ENCODE peak calls at places on chromosome 4, in six cellular contexts. T is substantia nigra, S is psoas muscle, M is SK-N-SH, O is upper lobe of right lung, C is GM23248. L is an unnamed sample.

GRCh38 chr4:44120646-44121045 is 328.0 kb downstream of the KCTD8 start:
- DNase-seq in T (no peak), S (no peak), M (no peak), O (no peak), C (no peak), L (no peak)

GRCh38 chr4:112817933-112818921 is 181.3 kb downstream of the LARP7 start:
- DNase-seq in T (peak; percentile 63), S (peak; percentile 68), M (peak; percentile 86), O (peak; percentile 73), C (peak; percentile 96), L (peak; percentile 85)

GRCh38 chr4:80096175-80096850 is 23.3 kb upstream of the ANTXR2 start:
- DNase-seq in T (no peak), S (no peak), M (no peak), O (no peak), C (no peak), L (no peak)

GRCh38 chr4:129218355-129218754 is 122.4 kb downstream of the C4orf33 start:
- DNase-seq in T (peak; percentile 13), S (no peak), M (no peak), O (no peak), C (peak; percentile 14), L (no peak)

GRCh38 chr4:158786155-158786581 is 17.3 kb downstream of the FNIP2 start:
- DNase-seq in T (no peak), S (no peak), M (no peak), O (no peak), C (no peak), L (no peak)

GRCh38 chr4:20347526-20347925 is 95.8 kb downstream of the SLIT2 start:
- DNase-seq in T (no peak), S (no peak), M (no peak), O (no peak), C (no peak), L (no peak)

GRCh38 chr4:20386906-20387305 is 135.2 kb downstream of the SLIT2 start:
- DNase-seq in T (no peak), S (no peak), M (no peak), O (no peak), C (no peak), L (no peak)

GRCh38 chr4:8588196-8588470 is 4.4 kb upstream of the CPZ start:
- DNase-seq in T (no peak), S (no peak), M (no peak), O (no peak), C (no peak), L (no peak)

GRCh38 chr4:88866862-88867550 is 169.4 kb upstream of the NAP1L5 start:
- DNase-seq in T (no peak), S (no peak), M (no peak), O (no peak), C (peak; percentile 61), L (no peak)

GRCh38 chr4:3766791-3767561 is 791 bp downstream of the ADRA2C start:
- DNase-seq in T (no peak), S (no peak), M (peak; percentile 75), O (no peak), C (no peak), L (peak; percentile 82)

GRCh38 chr4:89469930-89470375 is 162.4 kb upstream of the GPRIN3 start:
- DNase-seq in T (no peak), S (no peak), M (no peak), O (no peak), C (peak; percentile 91), L (no peak)

GRCh38 chr4:85823295-85823694 is 348.3 kb downstream of the ARHGAP24 start:
- DNase-seq in T (no peak), S (no peak), M (peak; percentile 36), O (no peak), C (peak; percentile 73), L (no peak)

GRCh38 chr4:156970501-156971167 is 965 bp downstream of the PDGFC start:
- DNase-seq in T (peak; percentile 16), S (peak; percentile 66), M (peak; percentile 68), O (peak; percentile 85), C (peak; percentile 91), L (peak; percentile 82)

GRCh38 chr4:72418458-72418857 is 150.6 kb downstream of the ADAMTS3 start:
- DNase-seq in T (no peak), S (peak; percentile 19), M (peak; percentile 58), O (no peak), C (peak; percentile 66), L (peak; percentile 24)

GRCh38 chr4:58732973-58733372 is 1622.8 kb upstream of the IGFBP7 start:
- DNase-seq in T (no peak), S (no peak), M (peak; percentile 16), O (no peak), C (no peak), L (no peak)

GRCh38 chr4:41670982-41671381 is 77.5 kb downstream of the PHOX2B start:
- DNase-seq in T (no peak), S (no peak), M (no peak), O (no peak), C (no peak), L (no peak)

GRCh38 chr4:128322311-128322710 is 34.7 kb upstream of the PGRMC2 start:
- DNase-seq in T (no peak), S (no peak), M (no peak), O (no peak), C (peak; percentile 30), L (no peak)

GRCh38 chr4:41569957-41570356 is 32.0 kb downstream of the LIMCH1 start:
- DNase-seq in T (no peak), S (peak; percentile 14), M (no peak), O (no peak), C (no peak), L (peak; percentile 66)

GRCh38 chr4:62023633-62024032 is 823.5 kb downstream of the ADGRL3 start:
- DNase-seq in T (no peak), S (no peak), M (no peak), O (no peak), C (no peak), L (no peak)

GRCh38 chr4:116930329-116930728 is 155.0 kb downstream of the TRAM1L1 start:
- DNase-seq in T (no peak), S (no peak), M (no peak), O (no peak), C (no peak), L (no peak)

GRCh38 chr4:159871141-159871540 is 768.3 kb downstream of the RAPGEF2 start:
- DNase-seq in T (no peak), S (no peak), M (no peak), O (no peak), C (no peak), L (no peak)

GRCh38 chr4:38137080-38137479 is 176.9 kb downstream of the PTTG2 start:
- DNase-seq in T (no peak), S (no peak), M (no peak), O (no peak), C (no peak), L (no peak)
- H3K27ac ChIP-seq in T (no peak overlapping the region), S (no peak overlapping the region), M (no peak overlapping the region), O (no peak overlapping the region), C (no peak overlapping the region), L (no peak overlapping the region)

GRCh38 chr4:9943761-9944160 is 77.5 kb downstream of the SLC2A9 start:
- DNase-seq in T (no peak), S (no peak), M (no peak), O (no peak), C (no peak), L (no peak)
- H3K27ac ChIP-seq in T (no peak overlapping the region), S (no peak overlapping the region), M (no peak overlapping the region), O (no peak overlapping the region), C (no peak overlapping the region), L (no peak overlapping the region)

GRCh38 chr4:168636506-168637176 is 139.8 kb downstream of the PALLD start:
- DNase-seq in T (no peak), S (no peak), M (no peak), O (no peak), C (peak; percentile 89), L (no peak)
- H3K27ac ChIP-seq in T (no peak overlapping the region), S (peak overlapping the region; percentile 77), M (peak overlapping the region; percentile 93), O (peak overlapping the region; percentile 0), C (peak overlapping the region; percentile 90), L (peak overlapping the region; percentile 76)

GRCh38 chr4:94583938-94584641 is 132.3 kb downstream of the PDLIM5 start:
- DNase-seq in T (no peak), S (no peak), M (no peak), O (no peak), C (no peak), L (no peak)
- H3K27ac ChIP-seq in T (no peak overlapping the region), S (peak overlapping the region; percentile 68), M (no peak overlapping the region), O (no peak overlapping the region), C (no peak overlapping the region), L (no peak overlapping the region)

DNA sequence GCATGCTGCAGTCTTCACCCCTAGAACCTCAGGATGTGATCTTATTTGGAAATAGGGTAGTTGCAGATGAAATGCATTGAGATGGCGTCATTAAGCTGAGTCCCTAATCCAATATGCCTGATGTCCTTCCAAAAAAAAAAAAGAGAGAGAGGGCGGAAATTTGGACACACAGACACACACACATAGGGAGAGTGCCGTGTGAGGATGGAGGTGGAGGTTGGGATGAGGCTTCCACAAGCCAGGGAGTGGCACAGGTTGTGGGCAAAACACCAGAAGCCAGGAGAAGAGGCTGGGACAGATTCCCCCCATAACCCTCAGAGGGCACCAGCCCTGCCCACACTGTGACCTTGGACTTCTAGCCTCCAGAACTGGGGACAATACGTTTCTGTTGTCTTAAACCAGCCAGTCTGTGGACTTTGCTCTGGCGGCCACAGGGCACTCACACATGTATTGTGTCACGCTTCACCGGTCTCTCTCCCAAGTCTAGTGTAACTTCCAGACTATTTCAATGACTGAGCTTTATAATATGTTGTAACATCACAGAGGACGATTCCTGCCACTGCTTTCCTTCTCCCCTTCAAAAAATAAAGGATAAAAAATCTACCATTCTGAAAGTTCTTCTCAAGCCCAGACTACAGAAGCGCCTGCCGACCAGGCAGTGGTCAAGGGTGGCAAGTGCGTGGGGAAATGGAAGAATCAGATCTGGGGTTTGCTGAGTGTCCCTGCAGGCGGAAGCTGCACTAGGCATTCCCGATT is 35.8 kb upstream of the MAN2B2 start:
- DNase-seq in T (no peak), S (no peak), M (no peak), O (no peak), C (no peak), L (no peak)
- H3K27ac ChIP-seq in T (no peak overlapping the region), S (no peak overlapping the region), M (no peak overlapping the region), O (no peak overlapping the region), C (no peak overlapping the region), L (no peak overlapping the region)

DNA sequence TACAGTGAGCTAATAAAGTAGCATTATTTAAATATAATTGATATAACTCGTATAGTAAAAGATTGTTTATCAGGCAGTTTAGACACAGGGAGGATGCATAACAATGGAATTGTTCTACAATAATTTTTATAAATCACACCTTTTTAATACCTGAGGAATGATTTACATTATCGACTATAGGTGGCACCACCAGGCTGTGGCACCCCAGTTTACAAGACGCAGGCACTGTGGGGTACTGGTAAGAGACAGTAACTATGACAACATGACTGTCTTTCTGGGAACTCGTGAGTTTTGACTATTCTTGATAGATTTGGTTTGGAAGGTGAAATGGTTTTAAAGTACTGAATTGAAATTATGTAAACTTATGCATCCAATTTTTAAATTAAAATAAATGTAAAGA is 27.1 kb upstream of the STBD1 start:
- DNase-seq in T (no peak), S (no peak), M (no peak), O (no peak), C (no peak), L (no peak)
- H3K27ac ChIP-seq in T (no peak overlapping the region), S (no peak overlapping the region), M (no peak overlapping the region), O (no peak overlapping the region), C (no peak overlapping the region), L (no peak overlapping the region)